ENCODE peak calls at places on chromosomes 7 and 10, in five cellular contexts. S, C, F, H and Y are unnamed samples.
A peak's percentile ranks its signal among the peaks of the same experiment; 100 is the strongest.

GRCh38 chr10:113704637-113705343 is 25.1 kb downstream of the CASP7 start:
- DNase-seq in S (no peak), H (no peak), C (no peak), F (peak; percentile 68), Y (peak; percentile 14)

GRCh38 chr7:151721236-151721635 is 155.7 kb downstream of the PRKAG2 start:
- DNase-seq in F (no peak), S (no peak), H (no peak), C (no peak), Y (no peak)

GRCh38 chr10:13787015-13787421 is 200.3 kb downstream of the PRPF18 start:
- DNase-seq in H (peak; percentile 76), C (peak; percentile 42), F (no peak), S (no peak), Y (no peak)

GRCh38 chr10:88117227-88117626 is 253.8 kb downstream of the PTEN start:
- DNase-seq in S (no peak), F (no peak), C (no peak), H (no peak), Y (no peak)

GRCh38 chr7:112782498-112782897 is 7.7 kb downstream of the TMEM168 start:
- DNase-seq in C (no peak), S (no peak), F (peak; percentile 6), H (peak; percentile 22), Y (no peak)

GRCh38 chr7:101857358-101857794 is 40.0 kb downstream of the CUX1 start:
- DNase-seq in S (peak; percentile 43), F (no peak), C (no peak), H (peak; percentile 57), Y (no peak)

GRCh38 chr7:92698237-92698841 is 108.1 kb upstream of the FAM133B start:
- DNase-seq in H (no peak), C (no peak), S (no peak), F (peak; percentile 87), Y (peak; percentile 43)

GRCh38 chr7:70177166-70177565 is 578.9 kb downstream of the AUTS2 start:
- DNase-seq in H (no peak), S (no peak), F (no peak), C (no peak), Y (no peak)

GRCh38 chr7:55349126-55349525 is 16.0 kb upstream of the LANCL2 start:
- DNase-seq in H (no peak), C (no peak), F (no peak), S (no peak), Y (no peak)

GRCh38 chr10:12463459-12463838 is 114.1 kb downstream of the CAMK1D start:
- DNase-seq in S (no peak), F (no peak), H (peak; percentile 28), C (no peak), Y (no peak)

GRCh38 chr7:90599038-90599437 is 2.9 kb downstream of the CDK14 start:
- DNase-seq in F (no peak), H (no peak), C (no peak), S (no peak), Y (no peak)

GRCh38 chr10:32950457-32951109 is 7.4 kb downstream of the ITGB1 start:
- DNase-seq in S (no peak), H (no peak), C (no peak), F (no peak), Y (no peak)

GRCh38 chr7:40700653-40701475 is 566.1 kb downstream of the SUGCT start:
- DNase-seq in S (no peak), C (peak; percentile 9), H (no peak), F (no peak), Y (no peak)

GRCh38 chr7:92766461-92767003 is 69.8 kb downstream of the CDK6 start:
- DNase-seq in S (no peak), F (peak; percentile 39), C (no peak), H (no peak), Y (no peak)

GRCh38 chr10:60967854-60968484 is 24.0 kb upstream of the RHOBTB1 start:
- DNase-seq in F (no peak), C (no peak), H (no peak), S (no peak), Y (no peak)

GRCh38 chr7:376306-376969 is 86.5 kb downstream of the FOXL3 start:
- DNase-seq in F (no peak), S (no peak), H (no peak), C (no peak), Y (no peak)